ENCODE peak calls at places on chromosomes 7 and 10, in four cellular contexts. O, V, J and H are unnamed samples.

GRCh38 chr10:125991009-125991788 is 94.8 kb downstream of the FANK1 start:
- DNase-seq in O (no peak), V (no peak), J (no peak), H (peak; percentile 3)

GRCh38 chr10:6840093-6840763 is 260.2 kb upstream of the PRKCQ start:
- DNase-seq in O (no peak), V (no peak), J (no peak), H (no peak)

GRCh38 chr7:101173752-101174244 is 6.3 kb downstream of the NAT16 start:
- DNase-seq in O (peak; percentile 67), V (peak; percentile 91), J (peak; percentile 44), H (peak; percentile 74)

GRCh38 chr7:105828141-105828540 is 48.3 kb downstream of the ATXN7L1 start:
- DNase-seq in O (no peak), V (no peak), J (no peak), H (no peak)

GRCh38 chr7:47379629-47380324 is 202.1 kb downstream of the TNS3 start:
- DNase-seq in O (no peak), V (peak; percentile 39), J (no peak), H (peak; percentile 51)

GRCh38 chr10:124736491-124737136 is 7.6 kb downstream of the FAM53B start:
- DNase-seq in O (no peak), V (no peak), J (no peak), H (no peak)

GRCh38 chr7:108310351-108310750 is 145.9 kb downstream of the NRCAM start:
- DNase-seq in O (no peak), V (no peak), J (no peak), H (no peak)

GRCh38 chr7:101924171-101924570 is 106.7 kb downstream of the CUX1 start:
- DNase-seq in O (no peak), V (no peak), J (no peak), H (no peak)

GRCh38 chr10:132186488-132187413 is at the start of gene DPYSL4:
- DNase-seq in O (no peak), V (no peak), J (no peak), H (peak; percentile 27)

GRCh38 chr7:55048221-55048859 is 29.5 kb downstream of the EGFR start:
- DNase-seq in O (no peak), V (no peak), J (no peak), H (no peak)

GRCh38 chr7:68888971-68889385 is 709.3 kb upstream of the AUTS2 start:
- DNase-seq in O (no peak), V (no peak), J (no peak), H (no peak)

GRCh38 chr10:119397416-119397815 is 145.1 kb downstream of the RGS10 start:
- DNase-seq in O (no peak), V (no peak), J (no peak), H (no peak)

GRCh38 chr7:135321556-135321955 is 87.9 kb downstream of the STRA8 start:
- DNase-seq in O (no peak), V (no peak), J (peak; percentile 4), H (no peak)

GRCh38 chr7:123494193-123494796 is 40.1 kb downstream of the IQUB start:
- DNase-seq in O (no peak), V (no peak), J (no peak), H (peak; percentile 54)

GRCh38 chr7:74183653-74184450 is 9.7 kb downstream of the EIF4H start:
- DNase-seq in O (no peak), V (peak; percentile 35), J (no peak), H (no peak)

GRCh38 chr7:51660516-51660915 is 343.9 kb upstream of the COBL start:
- DNase-seq in O (no peak), V (no peak), J (no peak), H (no peak)

GRCh38 chr10:96366508-96366907 is 7.7 kb upstream of the OPALIN start:
- DNase-seq in O (no peak), V (no peak), J (no peak), H (no peak)

GRCh38 chr10:70575486-70575873 is 27.1 kb downstream of the PRF1 start:
- DNase-seq in O (no peak), V (no peak), J (peak; percentile 50), H (no peak)